ENCODE peak calls at places on chromosomes 3 and 15, in four cellular contexts. F, W, T and H are unnamed samples.
A peak's percentile ranks its signal among the peaks of the same experiment; 100 is the strongest.

GRCh38 chr3:137970914-137971831 is 38.8 kb upstream of the CLDN18 start:
- DNase-seq in F (peak; percentile 92), W (peak; percentile 54), T (peak; percentile 72), H (no peak)

GRCh38 chr3:185527364-185527763 is 25.0 kb downstream of the LIPH start:
- DNase-seq in F (no peak), W (no peak), T (no peak), H (no peak)

GRCh38 chr3:149971403-149972075 is 844 bp upstream of the PFN2 start:
- DNase-seq in F (peak; percentile 76), W (peak; percentile 15), T (no peak), H (no peak)

GRCh38 chr3:189276481-189277190 is 104.9 kb downstream of the TPRG1 start:
- DNase-seq in F (no peak), W (no peak), T (no peak), H (no peak)

GRCh38 chr3:127822166-127822835 is at the start of gene MGLL:
- DNase-seq in F (peak; percentile 37), W (no peak), T (peak; percentile 78), H (no peak)

GRCh38 chr3:50322386-50323091 is at the start of gene HYAL2:
- DNase-seq in F (peak; percentile 65), W (no peak), T (no peak), H (no peak)

GRCh38 chr3:134073583-134073945 is 43.8 kb upstream of the SLCO2A1 start:
- DNase-seq in F (no peak), W (no peak), T (no peak), H (no peak)

GRCh38 chr15:63891763-63892123 is 58.0 kb upstream of the HERC1 start:
- DNase-seq in F (no peak), W (no peak), T (no peak), H (no peak)

GRCh38 chr3:155356594-155357370 is 63.3 kb upstream of the STRIT1 start:
- DNase-seq in F (peak; percentile 52), W (no peak), T (no peak), H (no peak)

GRCh38 chr3:129412542-129413198 is 15.8 kb downstream of the EFCAB12 start:
- DNase-seq in F (no peak), W (no peak), T (no peak), H (no peak)

GRCh38 chr3:69276884-69277283 is 109.0 kb downstream of the FRMD4B start:
- DNase-seq in F (no peak), W (no peak), T (no peak), H (no peak)

GRCh38 chr3:195546130-195546560 is 3.0 kb upstream of the PPP1R2 start:
- DNase-seq in F (no peak), W (no peak), T (no peak), H (no peak)

GRCh38 chr15:30889231-30889630 is 14.5 kb upstream of the FAN1 start:
- DNase-seq in F (no peak), W (no peak), T (no peak), H (no peak)

GRCh38 chr15:40338921-40339620 is 1.7 kb downstream of the CCDC9B start:
- DNase-seq in F (no peak), W (no peak), T (no peak), H (no peak)

GRCh38 chr15:96561593-96561992 is 231.1 kb downstream of the NR2F2 start:
- DNase-seq in F (no peak), W (no peak), T (no peak), H (peak; percentile 27)

GRCh38 chr3:46370784-46371183 is at the start of gene CCR5:
- DNase-seq in F (no peak), W (no peak), T (no peak), H (no peak)

GRCh38 chr3:145903472-145904013 is 257.4 kb downstream of the PLOD2 start:
- DNase-seq in F (no peak), W (no peak), T (no peak), H (no peak)

GRCh38 chr3:54939591-54940300 is 11.9 kb upstream of the LRTM1 start:
- DNase-seq in F (no peak), W (no peak), T (no peak), H (no peak)

GRCh38 chr15:27619204-27619603 is 479.9 kb downstream of the OCA2 start:
- DNase-seq in F (no peak), W (no peak), T (no peak), H (no peak)

GRCh38 chr3:102182162-102182561 is 252.7 kb upstream of the ZPLD1 start:
- DNase-seq in F (no peak), W (no peak), T (no peak), H (no peak)

GRCh38 chr3:108780235-108780634 is 23.0 kb upstream of the RETNLB start:
- DNase-seq in F (no peak), W (no peak), T (no peak), H (no peak)

GRCh38 chr3:186996356-186996755 is 66.0 kb downstream of the ST6GAL1 start:
- DNase-seq in F (no peak), W (no peak), T (no peak), H (no peak)

GRCh38 chr3:163056874-163057497 is 1560.4 kb downstream of the OTOL1 start:
- DNase-seq in F (peak; percentile 63), W (peak; percentile 24), T (peak; percentile 47), H (no peak)

GRCh38 chr3:155416500-155417118 is 123.1 kb upstream of the STRIT1 start:
- DNase-seq in F (no peak), W (no peak), T (no peak), H (no peak)

GRCh38 chr15:39665629-39666245 is 84.9 kb downstream of the THBS1 start:
- DNase-seq in F (no peak), W (no peak), T (no peak), H (no peak)

GRCh38 chr3:110568246-110568645 is 503.4 kb upstream of the NECTIN3 start:
- DNase-seq in F (no peak), W (no peak), T (no peak), H (no peak)

GRCh38 chr15:29043731-29044485 is 158.1 kb downstream of the APBA2 start:
- DNase-seq in F (no peak), W (no peak), T (peak; percentile 46), H (no peak)

GRCh38 chr15:75112848-75113492 is 88.7 kb upstream of the C15orf39 start:
- DNase-seq in F (no peak), W (no peak), T (no peak), H (peak; percentile 91)

GRCh38 chr3:36365829-36366228 is 14.5 kb upstream of the STAC start:
- DNase-seq in F (no peak), W (no peak), T (no peak), H (no peak)

GRCh38 chr3:176939022-176939817 is 258.1 kb downstream of the TBL1XR1 start:
- DNase-seq in F (peak; percentile 25), W (peak; percentile 57), T (peak; percentile 68), H (peak; percentile 5)

GRCh38 chr15:68576253-68577236 is 2.2 kb upstream of the CORO2B start:
- DNase-seq in F (no peak), W (no peak), T (no peak), H (no peak)
- TF ChIP-seq USF1 in F (no peak), W (no peak), T (no peak), H (no peak)

GRCh38 chr3:139283301-139283700 is 60.5 kb upstream of the MRPS22 start:
- DNase-seq in F (no peak), W (no peak), T (no peak), H (no peak)
- TF ChIP-seq USF1 in F (no peak), W (no peak), T (no peak), H (no peak)

GRCh38 chr3:52012699-52013098 is 17.0 kb upstream of the RPL29 start:
- DNase-seq in F (no peak), W (no peak), T (no peak), H (no peak)
- TF ChIP-seq USF1 in F (no peak), W (no peak), T (no peak), H (no peak)

GRCh38 chr3:148131990-148132638 is 565.6 kb upstream of the AGTR1 start:
- DNase-seq in F (no peak), W (no peak), T (no peak), H (no peak)

DNA sequence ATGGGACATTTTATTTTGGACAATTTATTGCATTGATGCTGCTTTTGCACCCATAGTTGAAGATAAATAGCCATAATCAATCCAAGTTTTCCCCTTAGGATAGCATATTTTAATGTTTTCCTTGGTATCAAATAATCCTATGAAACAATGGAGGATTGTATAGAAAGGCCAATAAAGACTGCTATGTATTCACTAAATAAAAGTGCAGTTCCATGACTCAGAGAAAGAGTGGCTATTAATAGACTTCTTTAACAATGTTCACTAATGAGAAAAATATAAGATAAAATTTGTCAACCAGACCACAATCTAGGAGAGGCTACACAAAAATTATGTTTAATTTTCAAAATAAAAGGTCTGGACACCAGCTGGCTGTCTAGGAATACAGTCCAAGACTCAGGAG is 560.9 kb upstream of the AGTR1 start:
- DNase-seq in F (no peak), W (no peak), T (no peak), H (no peak)
- TF ChIP-seq USF1 in F (no peak), W (no peak), T (no peak), H (no peak)

DNA sequence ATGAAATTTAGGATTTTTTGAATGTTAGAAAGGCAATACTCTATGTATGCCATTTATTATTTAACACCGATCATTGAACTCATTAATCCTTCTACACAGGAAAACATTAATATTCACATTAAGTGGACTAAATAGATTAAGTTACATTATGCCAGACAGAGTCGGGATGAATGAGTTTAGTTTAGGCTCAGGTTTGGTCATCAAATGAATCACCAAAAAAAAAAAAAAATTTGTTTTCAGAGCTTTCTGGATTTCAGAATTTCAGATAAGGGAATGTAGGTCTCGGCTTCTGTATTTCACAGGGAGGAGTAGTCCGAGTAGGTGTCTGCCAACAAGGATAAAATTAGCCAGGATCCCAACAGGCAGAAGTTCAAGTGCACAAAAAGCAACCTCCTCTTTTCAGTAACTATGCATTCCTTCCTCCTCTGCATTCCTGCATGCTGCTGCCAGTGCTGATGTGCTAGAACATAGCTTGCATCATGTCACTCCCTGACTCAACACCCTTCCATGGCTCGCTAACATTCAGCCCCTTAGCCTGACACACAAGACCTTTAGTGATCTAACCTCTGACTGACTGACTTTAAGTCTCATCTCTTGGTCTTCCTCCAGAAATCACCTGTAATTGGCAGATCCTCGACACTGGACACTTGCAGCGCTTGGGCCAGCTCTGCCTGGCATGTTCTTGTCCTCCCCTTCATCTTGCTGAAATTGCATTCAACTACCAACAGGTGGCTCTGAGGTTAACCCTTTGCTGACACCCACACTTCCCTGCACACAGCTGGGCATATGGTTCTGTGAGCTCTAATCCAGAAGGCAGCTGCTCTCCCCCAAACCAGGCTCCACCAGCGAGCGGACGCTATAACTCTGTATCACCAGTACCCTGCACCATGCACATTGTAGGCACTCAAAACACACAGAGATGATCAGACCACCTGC is 145.4 kb upstream of the PROK2 start:
- DNase-seq in F (peak; percentile 45), W (peak; percentile 26), T (peak; percentile 55), H (no peak)
- TF ChIP-seq USF1 in F (no peak), W (no peak), T (no peak), H (no peak)

GRCh38 chr15:62770111-62770660 is 272.4 kb upstream of the TPM1 start:
- DNase-seq in F (no peak), W (no peak), T (no peak), H (no peak)

GRCh38 chr15:62771234-62771633 is 271.3 kb upstream of the TPM1 start:
- DNase-seq in F (no peak), W (no peak), T (no peak), H (no peak)

GRCh38 chr15:62770752-62771151 is 271.8 kb upstream of the TPM1 start:
- DNase-seq in F (no peak), W (no peak), T (no peak), H (no peak)

GRCh38 chr15:62766599-62766998 is 275.9 kb upstream of the TPM1 start:
- DNase-seq in F (no peak), W (no peak), T (peak; percentile 37), H (no peak)

DNA sequence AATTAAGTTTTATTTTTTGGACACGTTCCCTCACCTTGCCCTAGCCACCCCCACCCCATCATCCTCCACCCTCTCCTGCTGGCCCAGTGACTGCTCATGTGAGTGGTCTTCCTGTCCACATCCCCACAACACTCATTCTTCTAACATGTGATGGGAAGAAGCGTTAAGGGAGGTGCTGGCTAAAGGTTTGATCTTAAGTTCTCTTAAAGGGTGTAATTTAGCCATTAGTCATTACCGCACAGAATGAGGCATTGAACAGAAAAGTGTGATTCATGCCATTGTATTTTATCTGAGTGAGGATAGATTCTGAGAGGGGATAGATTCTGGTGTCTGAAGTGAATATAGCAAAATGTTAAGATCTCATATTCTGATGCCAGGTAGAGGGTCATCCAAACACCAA is 272.9 kb upstream of the TPM1 start:
- DNase-seq in F (no peak), W (no peak), T (no peak), H (no peak)
- TF ChIP-seq USF1 in F (no peak), W (no peak), T (no peak), H (no peak)